ENCODE peak calls at places on chromosomes 16 and 17, in four cellular contexts. I is stromal cell of bone marrow, S is anterior cingulate cortex, H is heart left ventricle. B is an unnamed sample.

GRCh38 chr17:74751210-74751529 is 2.7 kb downstream of the NHERF1 start:
- DNase-seq in I (no peak), S (no peak), H (no peak), B (no peak)

GRCh38 chr17:49504369-49504768 is 9.3 kb downstream of the NGFR start:
- DNase-seq in H (no peak), I (no peak), S (no peak), B (no peak)

GRCh38 chr17:4743216-4743615 is 3.5 kb upstream of the CXCL16 start:
- DNase-seq in I (no peak), S (no peak), H (no peak), B (no peak)

GRCh38 chr17:29827179-29827578 is 102.8 kb downstream of the SSH2 start:
- DNase-seq in S (no peak), H (no peak), I (no peak), B (no peak)

GRCh38 chr17:68295086-68295485 is 3.8 kb downstream of the ARSG start:
- DNase-seq in S (no peak), I (no peak), H (no peak), B (no peak)

GRCh38 chr17:82282239-82283207 is 9.0 kb upstream of the CSNK1D start:
- DNase-seq in H (no peak), S (no peak), I (no peak), B (no peak)

GRCh38 chr16:13873835-13874438 is 46.0 kb upstream of the ERCC4 start:
- DNase-seq in S (no peak), I (no peak), H (no peak), B (no peak)

GRCh38 chr16:89146211-89147005 is 25.1 kb upstream of the CDH15 start:
- DNase-seq in H (no peak), I (no peak), S (no peak), B (no peak)

GRCh38 chr17:28256370-28256769 is 62.6 kb upstream of the TMEM97 start:
- DNase-seq in S (no peak), I (no peak), H (no peak), B (no peak)

GRCh38 chr16:16131204-16131603 is 92.1 kb downstream of the ABCC6 start:
- DNase-seq in H (no peak), I (no peak), S (no peak), B (no peak)

GRCh38 chr16:75262104-75262799 is 10.8 kb upstream of the BCAR1 start:
- DNase-seq in H (peak; percentile 45), I (no peak), S (no peak), B (peak; percentile 3)

GRCh38 chr17:83010323-83011200 is 68.8 kb upstream of the METRNL start:
- DNase-seq in I (peak; percentile 15), H (no peak), S (no peak), B (no peak)

GRCh38 chr17:58330544-58330996 is 2.0 kb upstream of the TSPOAP1 start:
- DNase-seq in S (no peak), H (no peak), I (no peak), B (no peak)

GRCh38 chr16:3413730-3414379 is 12.8 kb downstream of the ZNF174 start:
- DNase-seq in I (no peak), S (no peak), H (no peak), B (no peak)

GRCh38 chr16:53999841-54000240 is 286.7 kb downstream of the IRX3 start:
- DNase-seq in S (no peak), H (no peak), I (peak; percentile 61), B (no peak)

GRCh38 chr16:4381072-4381934 is 9.7 kb downstream of the VASN start:
- DNase-seq in S (no peak), H (peak; percentile 25), I (no peak), B (no peak)

GRCh38 chr16:79898703-79899102 is 298.2 kb upstream of the MAF start:
- DNase-seq in H (no peak), I (no peak), S (no peak), B (no peak)

GRCh38 chr17:47708864-47709541 is 15.0 kb downstream of the TBKBP1 start:
- DNase-seq in H (peak; percentile 56), I (no peak), S (no peak), B (peak; percentile 65)

GRCh38 chr17:61409301-61410099 is 9.9 kb downstream of the TBX2 start:
- DNase-seq in S (peak; percentile 29), I (peak; percentile 61), H (peak; percentile 49), B (peak; percentile 79)

GRCh38 chr16:79810449-79811189 is 210.1 kb upstream of the MAF start:
- DNase-seq in S (no peak), H (no peak), I (no peak), B (no peak)

GRCh38 chr17:80758793-80759673 is 214.4 kb downstream of the RPTOR start:
- DNase-seq in I (no peak), H (peak; percentile 36), S (no peak), B (no peak)

GRCh38 chr17:8051831-8052230 is 13.0 kb downstream of the ALOX15B start:
- DNase-seq in H (no peak), I (no peak), S (no peak), B (no peak)

GRCh38 chr16:48524348-48525200 is 85.4 kb downstream of the N4BP1 start:
- DNase-seq in S (no peak), I (no peak), H (no peak), B (no peak)

GRCh38 chr17:28701987-28702751 is 9.5 kb downstream of the PROCA1 start:
- DNase-seq in I (no peak), S (no peak), H (no peak), B (peak; percentile 65)

GRCh38 chr17:29177871-29178749 is 2.1 kb downstream of the MYO18A start:
- DNase-seq in S (no peak), H (peak; percentile 42), I (no peak), B (no peak)

GRCh38 chr17:67461228-67461780 is 84.2 kb downstream of the PITPNC1 start:
- DNase-seq in S (no peak), I (no peak), H (no peak), B (no peak)

GRCh38 chr17:49388692-49389513 is 25.8 kb downstream of the PHB1 start:
- DNase-seq in H (no peak), S (no peak), I (peak; percentile 18), B (no peak)

GRCh38 chr16:79533292-79533691 is 67.2 kb downstream of the MAF start:
- DNase-seq in H (no peak), S (no peak), I (no peak), B (no peak)

GRCh38 chr16:72657791-72658190 is 390.1 kb downstream of the ZFHX3 start:
- DNase-seq in I (no peak), H (no peak), S (no peak), B (no peak)

GRCh38 chr16:13767215-13767614 is 152.7 kb upstream of the ERCC4 start:
- DNase-seq in S (no peak), I (no peak), H (no peak), B (no peak)

GRCh38 chr16:3180445-3180878 is 7.5 kb upstream of the OR1F1 start:
- DNase-seq in I (no peak), H (no peak), S (no peak), B (no peak)

GRCh38 chr17:42072323-42073187 is 22.2 kb upstream of the C17orf113 start:
- DNase-seq in I (no peak), S (no peak), H (no peak), B (no peak)

GRCh38 chr16:35142147-35142808 is 1682.9 kb downstream of the TP53TG3F start:
- DNase-seq in S (no peak), H (no peak), I (no peak), B (no peak)

GRCh38 chr16:87330646-87331045 is 13.5 kb upstream of the C16orf95 start:
- DNase-seq in H (peak; percentile 6), I (no peak), S (no peak), B (no peak)

GRCh38 chr17:58352843-58353719 is 1.1 kb upstream of the SUPT4H1 start:
- DNase-seq in I (peak; percentile 18), H (peak; percentile 50), S (no peak), B (peak; percentile 48)

GRCh38 chr17:4565209-4566141 is 5.1 kb upstream of the GGT6 start:
- DNase-seq in S (no peak), I (peak; percentile 62), H (peak; percentile 67), B (peak; percentile 74)

GRCh38 chr17:77867308-77867781 is 91.2 kb upstream of the TNRC6C start:
- DNase-seq in S (no peak), H (no peak), I (no peak), B (no peak)